ENCODE peak calls at places on chromosomes 5 and 9, in four cellular contexts. One of them, this sample, is unnamed.

GRCh38 chr5:52922384-52922783 is 66.8 kb upstream of the ITGA2 start:
- DNase-seq in GM10248: no peak
- DNase-seq in neural crest cell: no peak
- DNase-seq in HFFc6: peak; percentile 91
- DNase-seq in this sample: no peak

GRCh38 chr9:131633491-131634031 is 88.2 kb downstream of the PRRT1B start:
- DNase-seq in GM10248: no peak
- DNase-seq in neural crest cell: no peak
- DNase-seq in HFFc6: no peak
- DNase-seq in this sample: no peak

GRCh38 chr9:131289301-131290038 is at the start of gene PLPP7:
- DNase-seq in GM10248: peak; percentile 62
- DNase-seq in neural crest cell: peak; percentile 58
- DNase-seq in HFFc6: peak; percentile 65
- DNase-seq in this sample: peak; percentile 78

GRCh38 chr9:128205296-128205944 is 2.2 kb downstream of the DNM1 start:
- DNase-seq in GM10248: no peak
- DNase-seq in neural crest cell: no peak
- DNase-seq in HFFc6: no peak
- DNase-seq in this sample: no peak

GRCh38 chr9:89940625-89941024 is 335.8 kb downstream of the GADD45G start:
- DNase-seq in GM10248: no peak
- DNase-seq in neural crest cell: no peak
- DNase-seq in HFFc6: no peak
- DNase-seq in this sample: no peak

GRCh38 chr5:169637085-169637855 is at the start of gene DOCK2:
- DNase-seq in GM10248: peak; percentile 89
- DNase-seq in neural crest cell: no peak
- DNase-seq in HFFc6: no peak
- DNase-seq in this sample: peak; percentile 86

GRCh38 chr5:956941-957729 is 51.5 kb upstream of the NKD2 start:
- DNase-seq in GM10248: peak; percentile 74
- DNase-seq in neural crest cell: no peak
- DNase-seq in HFFc6: peak; percentile 82
- DNase-seq in this sample: peak; percentile 68

GRCh38 chr5:122078116-122078865 is at the start of gene LOX:
- DNase-seq in GM10248: peak; percentile 16
- DNase-seq in neural crest cell: peak; percentile 30
- DNase-seq in HFFc6: peak; percentile 97
- DNase-seq in this sample: peak; percentile 12

GRCh38 chr9:131302244-131303075 is 12.9 kb downstream of the PLPP7 start:
- DNase-seq in GM10248: no peak
- DNase-seq in neural crest cell: no peak
- DNase-seq in HFFc6: no peak
- DNase-seq in this sample: no peak

GRCh38 chr9:131578778-131579504 is 33.6 kb downstream of the PRRT1B start:
- DNase-seq in GM10248: peak; percentile 81
- DNase-seq in neural crest cell: no peak
- DNase-seq in HFFc6: no peak
- DNase-seq in this sample: peak; percentile 71

This sample was measured in GM13977.